ENCODE peak calls at places on chromosomes 13 and 19, in eight cellular contexts. R is stimulated activated CD8-positive, alpha-beta memory T cell treated with anti-CD3 and anti-CD28 coated beads, Interleukin-12 subunit alpha, Interleukin-12 subunit beta, amount 100 ng/mL, for 1 hour; I is epithelial cell of esophagus; V is keratinocyte; L is activated CD4-positive, alpha-beta T cell treated with anti-CD3 and anti-CD28 coated beads, Interleukin-2, amount 50 U/mL, for 24 hours; H is amygdala; Z is SJCRH30; Y is effector CD4-positive, alpha-beta T cell. B is an unnamed sample.
A peak's percentile ranks its signal among the peaks of the same experiment; 100 is the strongest.

GRCh38 chr13:51932231-51932630 is 70.5 kb downstream of the CCDC70 start:
- DNase-seq in R (no peak), I (no peak), V (no peak), L (no peak), H (no peak), Z (no peak), Y (no peak), B (no peak)

GRCh38 chr13:67736646-67737420 is 506.7 kb upstream of the PCDH9 start:
- DNase-seq in R (no peak), I (peak; percentile 41), V (no peak), L (no peak), H (no peak), Z (peak; percentile 42), Y (no peak), B (no peak)

GRCh38 chr13:24617394-24618218 is 62.6 kb upstream of the ATP12A start:
- DNase-seq in R (no peak), I (no peak), V (no peak), L (no peak), H (no peak), Z (no peak), Y (no peak), B (no peak)

GRCh38 chr13:27985600-27985999 is 2.9 kb downstream of the URAD start:
- DNase-seq in R (no peak), I (no peak), V (no peak), L (no peak), H (no peak), Z (no peak), Y (no peak), B (no peak)

GRCh38 chr13:87120476-87120875 is 550.7 kb upstream of the SLITRK5 start:
- DNase-seq in R (no peak), I (no peak), V (no peak), L (no peak), H (no peak), Z (no peak), Y (no peak), B (no peak)

GRCh38 chr13:60654405-60654804 is 257.4 kb downstream of the TDRD3 start:
- DNase-seq in R (no peak), I (peak; percentile 64), V (no peak), L (no peak), H (no peak), Z (peak; percentile 15), Y (no peak), B (peak; percentile 26)

GRCh38 chr19:58538257-58539168 is 5.4 kb upstream of the TRIM28 start:
- DNase-seq in R (no peak), I (no peak), V (no peak), L (no peak), H (no peak), Z (no peak), Y (no peak), B (no peak)

GRCh38 chr19:7925171-7925837 is 631 bp downstream of the CTXN1 start:
- DNase-seq in R (peak; percentile 62), I (peak; percentile 64), V (no peak), L (peak; percentile 67), H (peak; percentile 26), Z (peak; percentile 84), Y (peak; percentile 70), B (no peak)

GRCh38 chr13:33016414-33017409 is at the start of gene KL:
- DNase-seq in R (no peak), I (no peak), V (no peak), L (no peak), H (no peak), Z (no peak), Y (no peak), B (no peak)

GRCh38 chr13:101919541-101920306 is 467.2 kb downstream of the ITGBL1 start:
- DNase-seq in R (no peak), I (peak; percentile 36), V (no peak), L (no peak), H (no peak), Z (peak; percentile 24), Y (no peak), B (no peak)

GRCh38 chr13:114007566-114007965 is 33.7 kb upstream of the C13orf46 start:
- DNase-seq in R (no peak), I (no peak), V (no peak), L (no peak), H (no peak), Z (no peak), Y (no peak), B (no peak)

GRCh38 chr13:113596321-113597200 is 12.0 kb downstream of the TFDP1 start:
- DNase-seq in R (no peak), I (no peak), V (no peak), L (no peak), H (no peak), Z (no peak), Y (no peak), B (no peak)